ENCODE peak calls at places on chromosomes 4 and X, in four cellular contexts. E is endodermal cell, L is IMR-90, S is psoas muscle. M is an unnamed sample.

GRCh38 chr4:71230258-71230594 is 108.6 kb upstream of the SLC4A4 start:
- DNase-seq in L (peak; percentile 87), E (no peak), S (no peak), M (no peak)

GRCh38 chr4:86846921-86847320 is 2.3 kb downstream of the SLC10A6 start:
- DNase-seq in L (no peak), E (no peak), S (no peak), M (no peak)

GRCh38 chr4:179398414-179398813 is 1956.2 kb upstream of the AGA start:
- DNase-seq in S (no peak), E (no peak), L (no peak), M (no peak)

GRCh38 chr4:114034189-114034588 is 54.7 kb upstream of the ARSJ start:
- DNase-seq in L (no peak), S (no peak), E (no peak), M (no peak)

GRCh38 chrX:17376381-17377046 is 1.5 kb downstream of the NHS start:
- DNase-seq in E (peak; percentile 61), L (no peak), S (no peak), M (peak; percentile 20)

GRCh38 chr4:7103599-7104365 is 35.9 kb upstream of the GRPEL1 start:
- DNase-seq in S (peak; percentile 85), E (peak; percentile 62), L (peak; percentile 28), M (peak; percentile 76)

GRCh38 chrX:20712811-20713210 is 446.1 kb upstream of the RPS6KA3 start:
- DNase-seq in S (no peak), L (no peak), E (no peak), M (no peak)

GRCh38 chr4:77818077-77818666 is 996 bp downstream of the CNOT6L start:
- DNase-seq in E (peak; percentile 81), S (peak; percentile 81), L (peak; percentile 83), M (peak; percentile 81)

GRCh38 chr4:150315175-150315574 is 236.9 kb downstream of the DCLK2 start:
- DNase-seq in E (peak; percentile 67), S (no peak), L (no peak), M (no peak)

GRCh38 chr4:129092636-129093172 is 635 bp downstream of the SCLT1 start:
- DNase-seq in E (no peak), L (peak; percentile 28), S (no peak), M (no peak)

GRCh38 chr4:19009886-19010285 is 988.3 kb upstream of the LCORL start:
- DNase-seq in L (no peak), E (no peak), S (no peak), M (no peak)

GRCh38 chrX:49754238-49754857 is 58.6 kb upstream of the PAGE1 start:
- DNase-seq in S (peak; percentile 56), L (peak; percentile 28), E (peak; percentile 77), M (peak; percentile 72)

GRCh38 chr4:156805696-156806095 is 165.9 kb downstream of the PDGFC start:
- DNase-seq in L (no peak), E (no peak), S (no peak), M (peak; percentile 11)

GRCh38 chr4:9811796-9812195 is 30.4 kb downstream of the DRD5 start:
- DNase-seq in E (no peak), S (no peak), L (no peak), M (no peak)

GRCh38 chr4:128543726-128544125 is 256.1 kb upstream of the PGRMC2 start:
- DNase-seq in L (no peak), E (no peak), S (no peak), M (no peak)

GRCh38 chrX:135112096-135112729 is 8.1 kb downstream of the ETDB start:
- DNase-seq in E (peak; percentile 81), S (no peak), L (peak; percentile 31), M (peak; percentile 31)

GRCh38 chr4:23775694-23776093 is 114.2 kb downstream of the PPARGC1A start:
- DNase-seq in E (peak; percentile 65), S (no peak), L (no peak), M (no peak)

GRCh38 chr4:186722856-186723206 is 825 bp downstream of the FAT1 start:
- DNase-seq in L (no peak), S (no peak), E (no peak), M (no peak)

GRCh38 chr4:55931833-55932232 is 16.9 kb upstream of the CEP135 start:
- DNase-seq in E (no peak), L (peak; percentile 80), S (no peak), M (no peak)

GRCh38 chr4:119082661-119083060 is 53.0 kb upstream of the MYOZ2 start:
- DNase-seq in E (no peak), L (no peak), S (no peak), M (no peak)

GRCh38 chr4:19999775-20000414 is 251.8 kb upstream of the SLIT2 start:
- DNase-seq in E (no peak), L (no peak), S (no peak), M (no peak)

GRCh38 chr4:168139336-168139735 is 47.0 kb downstream of the ANXA10 start:
- DNase-seq in L (peak; percentile 79), E (no peak), S (no peak), M (no peak)

GRCh38 chr4:77921701-77922100 is 59.1 kb downstream of the MRPL1 start:
- DNase-seq in L (peak; percentile 96), S (no peak), E (no peak), M (no peak)

DNA sequence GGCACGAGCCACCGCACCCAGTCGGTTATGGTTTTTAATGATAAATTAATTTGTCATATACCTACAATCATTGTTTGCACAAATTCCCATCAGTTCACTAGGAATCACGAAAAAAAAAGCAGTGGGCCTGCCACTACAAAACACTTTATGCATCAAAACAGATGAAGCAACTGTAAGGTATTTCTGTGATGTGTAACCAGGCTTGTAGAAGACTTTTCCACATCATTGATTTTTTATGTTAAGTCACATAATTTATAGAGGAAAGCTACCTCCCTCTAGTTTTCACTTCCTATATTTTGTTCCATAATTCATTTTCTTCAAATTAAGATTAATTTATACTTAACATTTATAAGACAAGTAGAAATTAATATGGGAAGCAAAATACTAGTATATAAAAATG is 6.7 kb upstream of the FAM200B start:
- DNase-seq in E (no peak), S (no peak), L (no peak), M (no peak)
- H3K4me1 ChIP-seq in E (no peaks in the 10 kb centered on the region), S (no peaks in the 10 kb centered on the region), L (peaks cover 6% of the 10 kb centered on the region), M (peaks cover 14% of the 10 kb centered on the region)

GRCh38 chr4:2697995-2698414 is 58.1 kb downstream of the TNIP2 start:
- DNase-seq in L (no peak), E (no peak), S (no peak), M (no peak)
- H3K4me1 ChIP-seq in L (no peaks in the 10 kb centered on the region), E (no peaks in the 10 kb centered on the region), S (no peaks in the 10 kb centered on the region), M (no peaks in the 10 kb centered on the region)

DNA sequence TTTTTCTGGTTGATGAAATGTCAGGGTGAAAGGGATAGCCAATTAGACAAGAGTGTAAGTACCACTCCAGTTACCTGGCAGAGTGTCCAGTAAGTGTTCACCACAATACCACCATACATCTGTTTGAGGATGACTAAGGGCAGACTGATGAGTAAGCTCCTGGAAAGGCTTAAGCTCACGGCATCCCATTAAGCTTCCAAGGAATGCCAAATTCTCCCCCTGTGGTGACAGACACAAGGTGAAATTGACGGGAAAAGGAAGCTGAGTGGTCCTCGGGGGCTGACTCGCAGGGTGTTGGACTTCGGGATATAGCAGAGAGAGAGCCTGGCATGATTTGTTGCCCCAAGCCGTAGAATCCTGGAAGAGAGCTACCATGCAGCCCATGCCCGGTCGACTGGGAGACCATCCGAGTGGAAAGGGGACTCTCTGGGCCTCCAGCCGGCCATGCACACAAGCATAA is 7.6 kb upstream of the BST1 start:
- DNase-seq in E (peak; percentile 86), S (no peak), L (peak; percentile 99), M (peak; percentile 86)
- H3K4me1 ChIP-seq in E (peaks cover 4% of the 10 kb centered on the region), S (no peaks in the 10 kb centered on the region), L (peaks cover 10% of the 10 kb centered on the region), M (peaks cover 58% of the 10 kb centered on the region)

DNA sequence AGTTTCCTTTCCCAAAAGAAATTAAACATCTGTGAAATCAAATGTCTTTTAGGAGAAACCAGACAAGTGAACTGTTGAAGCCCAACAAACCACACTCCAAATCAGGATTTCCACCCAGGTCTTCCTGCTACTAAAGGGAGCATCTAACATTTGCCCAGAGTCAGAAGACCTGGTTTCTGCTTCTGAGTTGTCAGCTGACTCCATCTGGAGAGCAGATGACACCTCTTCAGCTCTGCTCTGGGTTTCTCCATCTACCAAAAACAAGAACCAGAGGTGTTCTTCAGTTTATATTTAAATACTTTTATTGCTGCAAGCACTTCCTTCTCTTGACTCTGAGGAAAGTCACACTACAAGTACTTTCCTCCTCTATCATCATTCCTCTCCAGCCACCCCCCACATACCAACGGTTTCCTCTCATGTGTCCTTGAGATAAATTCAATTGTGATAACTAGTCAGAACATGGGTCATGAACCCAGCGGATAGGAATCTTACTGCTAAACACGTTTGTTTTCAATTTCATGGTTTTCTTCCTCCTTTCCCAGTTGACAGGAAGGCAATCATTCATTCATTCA is 88.5 kb downstream of the PPP3CA start:
- DNase-seq in S (no peak), E (no peak), L (no peak), M (no peak)
- H3K4me1 ChIP-seq in S (peaks cover 35% of the 10 kb centered on the region), E (peaks cover 5% of the 10 kb centered on the region), L (peaks cover 3% of the 10 kb centered on the region), M (peaks cover 31% of the 10 kb centered on the region)

DNA sequence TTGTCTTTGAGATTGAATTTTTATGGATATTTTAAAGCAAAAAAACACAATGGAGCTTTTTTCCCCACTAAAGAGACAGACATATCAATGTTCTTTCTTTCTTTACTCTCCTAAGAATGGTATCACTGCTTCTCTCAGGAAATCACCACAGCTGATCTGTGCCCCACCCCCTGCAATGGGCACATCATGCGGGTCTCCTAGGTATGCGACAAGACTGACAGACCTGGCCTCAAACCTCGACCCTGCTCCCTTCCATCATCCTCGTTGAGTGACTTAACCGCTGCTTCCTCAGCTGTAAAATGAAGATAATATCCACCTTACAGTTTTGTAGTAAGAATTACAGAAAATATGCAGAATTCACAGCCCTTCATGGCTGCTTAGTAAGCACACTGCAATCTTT is 58.3 kb downstream of the LEF1 start:
- DNase-seq in S (no peak), E (peak; percentile 59), L (no peak), M (no peak)
- H3K4me1 ChIP-seq in S (no peaks in the 10 kb centered on the region), E (peaks cover 16% of the 10 kb centered on the region), L (no peaks in the 10 kb centered on the region), M (peaks cover 41% of the 10 kb centered on the region)

GRCh38 chrX:15749642-15750610 is 11.9 kb downstream of the CA5B start:
- DNase-seq in S (no peak), E (no peak), L (peak; percentile 6), M (no peak)

GRCh38 chrX:15750611-15751159 is 12.6 kb downstream of the CA5B start:
- DNase-seq in S (no peak), E (no peak), L (no peak), M (no peak)

GRCh38 chrX:15747626-15748173 is 9.6 kb downstream of the CA5B start:
- DNase-seq in L (no peak), E (peak; percentile 79), S (no peak), M (peak; percentile 68)

GRCh38 chrX:15755091-15755490 is 17.0 kb downstream of the CA5B start:
- DNase-seq in L (no peak), S (no peak), E (no peak), M (no peak)

GRCh38 chrX:15751160-15751819 is 13.2 kb downstream of the CA5B start:
- DNase-seq in S (no peak), L (peak; percentile 56), E (no peak), M (no peak)
- H3K4me1 ChIP-seq in S (no peaks in the 10 kb centered on the region), L (peaks cover 13% of the 10 kb centered on the region), E (no peaks in the 10 kb centered on the region), M (peaks cover 22% of the 10 kb centered on the region)